ENCODE peak calls at places on chromosomes 3 and 15, in nine cellular contexts. R is OCI-LY7, O is HCT116, M is GM23338, V is hepatocyte, C is GM23248, L is PC-3, E is neural progenitor cell, F is SK-N-SH. G is an unnamed sample.

GRCh38 chr3:13879946-13880810 is at the start of gene WNT7A:
- DNase-seq in R (no peak), O (no peak), M (peak; percentile 69), V (peak; percentile 78), C (peak; percentile 46), L (peak; percentile 62), E (peak; percentile 82), F (peak; percentile 91), G (no peak)

GRCh38 chr3:192246847-192247520 is 480.4 kb downstream of the FGF12 start:
- DNase-seq in R (no peak), O (no peak), M (no peak), V (no peak), C (no peak), L (no peak), E (no peak), F (no peak), G (no peak)

GRCh38 chr15:27660676-27661075 is 438.4 kb downstream of the OCA2 start:
- DNase-seq in R (no peak), O (no peak), M (no peak), V (no peak), C (peak; percentile 1), L (no peak), E (no peak), F (no peak), G (no peak)

GRCh38 chr3:12193485-12194165 is 34.9 kb upstream of the TIMP4 start:
- DNase-seq in R (no peak), O (peak; percentile 90), M (no peak), V (peak; percentile 73), C (peak; percentile 98), L (peak; percentile 99), E (no peak), F (no peak), G (peak; percentile 33)

GRCh38 chr3:131960324-131960723 is 74.5 kb downstream of the CPNE4 start:
- DNase-seq in R (no peak), O (no peak), M (no peak), V (peak; percentile 28), C (peak; percentile 53), L (peak; percentile 48), E (no peak), F (no peak), G (no peak)

GRCh38 chr3:41424543-41425300 is 225.4 kb downstream of the CTNNB1 start:
- DNase-seq in R (no peak), O (no peak), M (no peak), V (no peak), C (no peak), L (no peak), E (no peak), F (no peak), G (no peak)

GRCh38 chr3:53062905-53063304 is 17.0 kb upstream of the SFMBT1 start:
- DNase-seq in R (no peak), O (no peak), M (no peak), V (no peak), C (no peak), L (no peak), E (no peak), F (no peak), G (no peak)

GRCh38 chr3:144564011-144564410 is 592.4 kb downstream of the DIPK2A start:
- DNase-seq in R (no peak), O (no peak), M (no peak), V (no peak), C (no peak), L (peak; percentile 21), E (no peak), F (no peak), G (no peak)

GRCh38 chr3:76824658-76825310 is 215.1 kb upstream of the ROBO2 start:
- DNase-seq in R (no peak), O (no peak), M (peak; percentile 8), V (peak; percentile 47), C (no peak), L (no peak), E (no peak), F (no peak), G (no peak)

GRCh38 chr3:8618950-8619349 is 25.6 kb downstream of the SSUH2 start:
- DNase-seq in R (no peak), O (no peak), M (no peak), V (no peak), C (no peak), L (no peak), E (no peak), F (no peak), G (no peak)

GRCh38 chr3:62100233-62100989 is 272.9 kb downstream of the FEZF2 start:
- DNase-seq in R (no peak), O (no peak), M (no peak), V (peak; percentile 16), C (no peak), L (no peak), E (no peak), F (no peak), G (no peak)

GRCh38 chr15:62559049-62559733 is 394.1 kb upstream of the C2CD4B start:
- DNase-seq in R (no peak), O (no peak), M (no peak), V (peak; percentile 35), C (peak; percentile 87), L (no peak), E (no peak), F (no peak), G (no peak)

GRCh38 chr15:82739086-82739485 is 29.4 kb upstream of the AP3B2 start:
- DNase-seq in R (no peak), O (no peak), M (no peak), V (no peak), C (peak; percentile 3), L (peak; percentile 27), E (no peak), F (no peak), G (no peak)

GRCh38 chr3:14175383-14176037 is 2.9 kb downstream of the XPC start:
- DNase-seq in R (peak; percentile 60), O (no peak), M (no peak), V (no peak), C (peak; percentile 60), L (peak; percentile 22), E (no peak), F (no peak), G (peak; percentile 77)

GRCh38 chr3:122810706-122811105 is 15.8 kb downstream of the SLC49A4 start:
- DNase-seq in R (no peak), O (no peak), M (no peak), V (no peak), C (no peak), L (peak; percentile 20), E (no peak), F (no peak), G (no peak)

GRCh38 chr15:48937886-48938285 is 25.8 kb downstream of the SHC4 start:
- DNase-seq in R (no peak), O (no peak), M (no peak), V (no peak), C (no peak), L (no peak), E (no peak), F (no peak), G (no peak)

GRCh38 chr3:143078883-143079282 is 40.7 kb upstream of the CHST2 start:
- DNase-seq in R (no peak), O (no peak), M (no peak), V (no peak), C (peak; percentile 86), L (peak; percentile 49), E (no peak), F (no peak), G (no peak)

DNA sequence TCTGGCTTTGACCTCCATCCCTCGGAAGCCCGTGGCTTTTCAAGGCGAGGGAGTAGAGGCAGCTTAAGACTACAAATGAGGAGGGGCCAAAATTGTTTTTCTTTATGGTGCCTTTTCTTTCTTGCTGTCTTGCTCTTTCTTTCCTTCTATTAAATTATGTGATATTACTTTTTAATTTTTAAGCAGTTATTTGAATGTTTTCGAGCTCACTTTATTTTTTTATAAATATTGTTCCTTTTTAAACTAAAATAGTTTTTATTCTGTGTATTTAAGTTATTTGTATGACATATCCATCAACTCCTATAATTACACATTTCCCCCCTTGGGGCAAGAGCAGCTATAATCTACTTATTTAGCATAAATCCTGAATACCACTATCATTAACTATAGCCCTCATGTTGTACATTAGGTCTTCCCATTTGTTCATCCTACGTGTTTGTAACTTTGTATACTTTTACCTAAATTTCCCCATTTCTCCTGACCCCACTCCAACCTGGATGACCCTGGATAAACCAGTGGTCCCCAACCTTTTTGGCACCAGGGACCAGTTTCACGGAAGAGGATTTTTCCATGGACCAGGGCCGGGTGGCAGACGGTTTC is 622 bp upstream of the PLSCR1 start:
- DNase-seq in R (no peak), O (no peak), M (no peak), V (no peak), C (no peak), L (no peak), E (no peak), F (no peak), G (no peak)
- TF ChIP-seq EZH2phosphoT487 in R (no peak), O (no peak), M (no peak), V (no peak), C (no peak), L (no peak), E (no peak), F (no peak), G (no peak)

GRCh38 chr15:29784413-29784812 is 37.9 kb downstream of the TJP1 start:
- DNase-seq in R (no peak), O (peak; percentile 21), M (no peak), V (no peak), C (no peak), L (peak; percentile 29), E (no peak), F (no peak), G (no peak)
- TF ChIP-seq EZH2phosphoT487 in R (no peak), O (no peak), M (no peak), V (no peak), C (no peak), L (no peak), E (no peak), F (no peak), G (no peak)

DNA sequence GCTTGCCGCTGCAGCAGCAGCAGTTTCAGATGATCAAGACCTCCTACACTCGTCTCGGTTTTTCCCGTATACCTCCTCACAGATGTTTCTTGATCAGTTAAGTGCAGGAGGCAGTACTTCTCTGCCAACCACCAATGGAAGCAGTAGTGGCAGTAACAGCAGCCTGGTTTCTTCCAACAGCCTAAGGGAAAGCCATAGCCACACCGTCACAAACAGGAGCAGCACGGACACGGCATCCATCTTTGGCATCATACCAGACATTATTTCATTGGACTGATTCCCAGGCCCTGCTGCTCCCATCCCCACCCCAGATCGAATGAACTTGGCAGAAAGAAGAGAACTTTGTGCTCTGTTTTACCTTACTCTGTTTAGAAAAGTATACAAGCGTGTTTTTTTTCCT is 17.6 kb downstream of the CALML4 start:
- DNase-seq in R (peak; percentile 49), O (no peak), M (no peak), V (peak; percentile 51), C (peak; percentile 50), L (no peak), E (no peak), F (peak; percentile 74), G (peak; percentile 86)
- TF ChIP-seq EZH2phosphoT487 in R (no peak), O (no peak), M (no peak), V (no peak), C (no peak), L (no peak), E (no peak), F (no peak), G (no peak)

DNA sequence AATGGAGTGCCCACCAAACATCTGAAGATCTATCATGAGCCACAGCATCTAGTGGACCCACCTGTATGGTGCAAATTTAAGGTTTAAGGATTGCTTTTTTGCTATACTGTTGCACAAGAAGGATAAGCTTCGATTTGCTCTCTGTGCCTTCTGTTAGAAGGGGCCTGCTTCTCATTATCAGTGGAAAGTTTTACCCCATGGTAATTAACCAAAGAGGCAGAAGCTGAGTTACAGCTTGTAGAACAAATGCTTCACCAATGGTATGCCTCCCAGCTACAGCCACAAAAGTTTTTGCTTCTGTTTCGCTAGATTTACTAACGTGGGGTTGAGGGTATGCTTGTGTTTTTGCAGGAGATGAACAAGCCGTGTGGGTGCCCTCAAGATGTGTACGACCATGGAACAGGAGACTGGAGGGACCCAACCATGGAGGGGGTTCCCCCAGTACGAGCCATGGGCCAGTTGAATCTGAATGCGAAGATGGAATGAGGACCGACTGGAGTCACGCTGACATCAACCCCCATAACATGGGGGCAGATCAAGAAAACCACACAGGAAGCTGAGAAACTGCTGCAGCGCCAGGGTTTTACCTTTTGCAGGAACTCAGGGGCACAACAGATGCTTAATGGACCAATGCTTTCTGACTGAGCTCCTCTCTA is 43.5 kb downstream of the ACAD9 start:
- DNase-seq in R (no peak), O (no peak), M (no peak), V (no peak), C (no peak), L (no peak), E (no peak), F (no peak), G (no peak)
- TF ChIP-seq EZH2phosphoT487 in R (no peak), O (no peak), M (no peak), V (no peak), C (no peak), L (no peak), E (no peak), F (no peak), G (no peak)